ENCODE peak calls at places on chromosomes 11 and 22, in four cellular contexts. One of them, this sample, is unnamed.
A peak's percentile ranks its signal among the peaks of the same experiment; 100 is the strongest.

GRCh38 chr22:50574383-50574755 is 3.9 kb downstream of the CPT1B start:
- DNase-seq in CD4-positive, CD25-positive, alpha-beta regulatory T cell: no peak
- DNase-seq in cardiac fibroblast: no peak
- DNase-seq in fibroblast of lung: no peak
- DNase-seq in this sample: no peak

GRCh38 chr11:44286268-44286880 is 23.6 kb downstream of the ALX4 start:
- DNase-seq in CD4-positive, CD25-positive, alpha-beta regulatory T cell: peak; percentile 37
- DNase-seq in cardiac fibroblast: peak; percentile 73
- DNase-seq in fibroblast of lung: peak; percentile 57
- DNase-seq in this sample: peak; percentile 49

GRCh38 chr11:12803086-12803826 is 129.0 kb downstream of the TEAD1 start:
- DNase-seq in CD4-positive, CD25-positive, alpha-beta regulatory T cell: no peak
- DNase-seq in cardiac fibroblast: peak; percentile 41
- DNase-seq in fibroblast of lung: peak; percentile 68
- DNase-seq in this sample: no peak

GRCh38 chr11:71539017-71539416 is 1.2 kb downstream of the KRTAP5-8 start:
- DNase-seq in CD4-positive, CD25-positive, alpha-beta regulatory T cell: no peak
- DNase-seq in cardiac fibroblast: no peak
- DNase-seq in fibroblast of lung: no peak
- DNase-seq in this sample: no peak

GRCh38 chr11:17478064-17478463 is 1.4 kb upstream of the ABCC8 start:
- DNase-seq in CD4-positive, CD25-positive, alpha-beta regulatory T cell: no peak
- DNase-seq in cardiac fibroblast: no peak
- DNase-seq in fibroblast of lung: no peak
- DNase-seq in this sample: no peak

GRCh38 chr22:44271010-44271500 is 41.7 kb downstream of the SHISAL1 start:
- DNase-seq in CD4-positive, CD25-positive, alpha-beta regulatory T cell: no peak
- DNase-seq in cardiac fibroblast: no peak
- DNase-seq in fibroblast of lung: no peak
- DNase-seq in this sample: no peak

GRCh38 chr11:12723410-12724297 is 49.4 kb downstream of the TEAD1 start:
- DNase-seq in CD4-positive, CD25-positive, alpha-beta regulatory T cell: no peak
- DNase-seq in cardiac fibroblast: peak; percentile 51
- DNase-seq in fibroblast of lung: peak; percentile 41
- DNase-seq in this sample: no peak

GRCh38 chr11:45665206-45665932 is at the start of gene CHST1:
- DNase-seq in CD4-positive, CD25-positive, alpha-beta regulatory T cell: no peak
- DNase-seq in cardiac fibroblast: no peak
- DNase-seq in fibroblast of lung: no peak
- DNase-seq in this sample: peak; percentile 88

GRCh38 chr22:48677621-48678020 is 1150.1 kb downstream of the BRD1 start:
- DNase-seq in CD4-positive, CD25-positive, alpha-beta regulatory T cell: no peak
- DNase-seq in cardiac fibroblast: no peak
- DNase-seq in fibroblast of lung: no peak
- DNase-seq in this sample: peak; percentile 22

GRCh38 chr11:8068605-8069221 is 12.3 kb upstream of the TUB start:
- DNase-seq in CD4-positive, CD25-positive, alpha-beta regulatory T cell: no peak
- DNase-seq in cardiac fibroblast: peak; percentile 61
- DNase-seq in fibroblast of lung: peak; percentile 92
- DNase-seq in this sample: peak; percentile 79

GRCh38 chr11:94717667-94718066 is 50.5 kb upstream of the AMOTL1 start:
- DNase-seq in CD4-positive, CD25-positive, alpha-beta regulatory T cell: no peak
- DNase-seq in cardiac fibroblast: no peak
- DNase-seq in fibroblast of lung: no peak
- DNase-seq in this sample: no peak

GRCh38 chr11:61369372-61370348 is 7.5 kb downstream of the TMEM138 start:
- DNase-seq in CD4-positive, CD25-positive, alpha-beta regulatory T cell: no peak
- DNase-seq in cardiac fibroblast: peak; percentile 78
- DNase-seq in fibroblast of lung: peak; percentile 93
- DNase-seq in this sample: peak; percentile 80

GRCh38 chr11:27216268-27217149 is 146.5 kb downstream of the CCDC34 start:
- DNase-seq in CD4-positive, CD25-positive, alpha-beta regulatory T cell: no peak
- DNase-seq in cardiac fibroblast: peak; percentile 32
- DNase-seq in fibroblast of lung: peak; percentile 77
- DNase-seq in this sample: peak; percentile 94

GRCh38 chr11:119056397-119056999 is 507 bp downstream of the HYOU1 start:
- DNase-seq in CD4-positive, CD25-positive, alpha-beta regulatory T cell: peak; percentile 40
- DNase-seq in cardiac fibroblast: peak; percentile 7
- DNase-seq in fibroblast of lung: no peak
- DNase-seq in this sample: no peak

GRCh38 chr22:37334461-37334858 is 52.2 kb downstream of the CYTH4 start:
- DNase-seq in CD4-positive, CD25-positive, alpha-beta regulatory T cell: no peak
- DNase-seq in cardiac fibroblast: no peak
- DNase-seq in fibroblast of lung: no peak
- DNase-seq in this sample: no peak

GRCh38 chr11:13205446-13205845 is 72.1 kb upstream of the BMAL1 start:
- DNase-seq in CD4-positive, CD25-positive, alpha-beta regulatory T cell: no peak
- DNase-seq in cardiac fibroblast: no peak
- DNase-seq in fibroblast of lung: no peak
- DNase-seq in this sample: no peak

GRCh38 chr11:18701614-18702216 is 3.1 kb downstream of the TMEM86A start:
- DNase-seq in CD4-positive, CD25-positive, alpha-beta regulatory T cell: no peak
- DNase-seq in cardiac fibroblast: no peak
- DNase-seq in fibroblast of lung: no peak
- DNase-seq in this sample: no peak

GRCh38 chr22:19143967-19144400 is 467 bp downstream of the ESS2 start:
- DNase-seq in CD4-positive, CD25-positive, alpha-beta regulatory T cell: peak; percentile 39
- DNase-seq in cardiac fibroblast: peak; percentile 18
- DNase-seq in fibroblast of lung: peak; percentile 11
- DNase-seq in this sample: no peak

GRCh38 chr11:71298761-71299181 is 46.4 kb upstream of the SHANK2 start:
- DNase-seq in CD4-positive, CD25-positive, alpha-beta regulatory T cell: no peak
- DNase-seq in cardiac fibroblast: no peak
- DNase-seq in fibroblast of lung: no peak
- DNase-seq in this sample: no peak

GRCh38 chr22:22168190-22168940 is 76.2 kb upstream of the VPREB1 start:
- DNase-seq in CD4-positive, CD25-positive, alpha-beta regulatory T cell: no peak
- DNase-seq in cardiac fibroblast: peak; percentile 36
- DNase-seq in fibroblast of lung: peak; percentile 91
- DNase-seq in this sample: no peak

GRCh38 chr11:79437981-79438630 is 2.7 kb downstream of the TENM4 start:
- DNase-seq in CD4-positive, CD25-positive, alpha-beta regulatory T cell: no peak
- DNase-seq in cardiac fibroblast: peak; percentile 72
- DNase-seq in fibroblast of lung: peak; percentile 60
- DNase-seq in this sample: no peak

GRCh38 chr11:31645747-31646146 is 136.2 kb downstream of the ELP4 start:
- DNase-seq in CD4-positive, CD25-positive, alpha-beta regulatory T cell: no peak
- DNase-seq in cardiac fibroblast: peak; percentile 94
- DNase-seq in fibroblast of lung: peak; percentile 85
- DNase-seq in this sample: no peak

DNA sequence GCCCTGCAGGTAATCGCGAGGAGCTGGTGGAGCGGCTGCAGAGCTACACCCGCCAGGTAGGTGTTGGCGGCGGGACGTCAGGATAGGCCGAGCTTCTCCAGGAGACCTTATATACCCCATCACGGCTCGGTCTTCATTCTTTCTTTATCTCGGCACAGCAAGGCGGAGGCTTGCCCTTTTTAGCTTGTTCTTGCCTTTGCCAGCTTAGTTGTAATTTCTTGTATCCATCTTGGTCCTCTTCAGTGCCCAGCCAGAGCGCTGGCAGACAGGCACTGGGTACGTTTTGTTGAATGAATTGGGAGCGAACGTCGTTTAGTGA is 459 bp downstream of the SF3B2 start:
- DNase-seq in CD4-positive, CD25-positive, alpha-beta regulatory T cell: no peak
- DNase-seq in cardiac fibroblast: no peak
- DNase-seq in fibroblast of lung: no peak
- DNase-seq in this sample: no peak
- H3K4me3 ChIP-seq in CD4-positive, CD25-positive, alpha-beta regulatory T cell: peak overlapping the region; percentile 88
- H3K4me3 ChIP-seq in cardiac fibroblast: peak overlapping the region; percentile 92
- H3K4me3 ChIP-seq in fibroblast of lung: peak overlapping the region; percentile 85
- H3K4me3 ChIP-seq in this sample: peak overlapping the region; percentile 72

DNA sequence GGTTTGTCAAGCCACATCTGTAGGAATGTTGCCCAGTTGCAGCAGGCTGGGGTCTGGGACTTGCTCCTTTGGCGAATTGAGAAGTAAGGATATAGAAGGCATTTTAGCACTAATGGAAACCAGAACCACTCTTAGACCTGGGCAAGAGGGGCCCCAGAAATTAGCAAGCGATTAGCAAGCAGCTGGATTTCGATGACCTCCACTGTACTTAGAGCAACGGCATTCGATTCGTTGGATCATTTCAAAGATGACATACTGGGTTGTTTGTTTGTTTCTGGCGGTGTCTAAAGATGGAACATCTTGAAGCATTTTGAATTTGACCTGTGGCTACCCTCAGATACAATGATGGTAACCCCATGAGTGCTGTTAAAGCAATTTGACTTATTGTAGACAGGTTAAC is 1.2 kb upstream of the CDPF1 start:
- DNase-seq in CD4-positive, CD25-positive, alpha-beta regulatory T cell: no peak
- DNase-seq in cardiac fibroblast: no peak
- DNase-seq in fibroblast of lung: no peak
- DNase-seq in this sample: no peak
- H3K4me3 ChIP-seq in CD4-positive, CD25-positive, alpha-beta regulatory T cell: peak overlapping the region; percentile 48
- H3K4me3 ChIP-seq in cardiac fibroblast: no peak overlapping the region
- H3K4me3 ChIP-seq in fibroblast of lung: peak overlapping the region; percentile 87
- H3K4me3 ChIP-seq in this sample: peak overlapping the region; percentile 60

GRCh38 chr11:93017821-93018690 is 48.6 kb downstream of the MTNR1B start:
- DNase-seq in CD4-positive, CD25-positive, alpha-beta regulatory T cell: no peak
- DNase-seq in cardiac fibroblast: peak; percentile 59
- DNase-seq in fibroblast of lung: peak; percentile 28
- DNase-seq in this sample: no peak

GRCh38 chr11:93025558-93026255 is 56.3 kb downstream of the MTNR1B start:
- DNase-seq in CD4-positive, CD25-positive, alpha-beta regulatory T cell: no peak
- DNase-seq in cardiac fibroblast: no peak
- DNase-seq in fibroblast of lung: no peak
- DNase-seq in this sample: no peak

GRCh38 chr11:93016595-93016994 is 47.1 kb downstream of the MTNR1B start:
- DNase-seq in CD4-positive, CD25-positive, alpha-beta regulatory T cell: no peak
- DNase-seq in cardiac fibroblast: no peak
- DNase-seq in fibroblast of lung: no peak
- DNase-seq in this sample: no peak

GRCh38 chr11:93024376-93024775 is 54.9 kb downstream of the MTNR1B start:
- DNase-seq in CD4-positive, CD25-positive, alpha-beta regulatory T cell: no peak
- DNase-seq in cardiac fibroblast: peak; percentile 25
- DNase-seq in fibroblast of lung: peak; percentile 20
- DNase-seq in this sample: no peak

GRCh38 chr11:93020248-93021088 is 51.0 kb downstream of the MTNR1B start:
- DNase-seq in CD4-positive, CD25-positive, alpha-beta regulatory T cell: no peak
- DNase-seq in cardiac fibroblast: peak; percentile 81
- DNase-seq in fibroblast of lung: peak; percentile 91
- DNase-seq in this sample: no peak
- H3K4me3 ChIP-seq in CD4-positive, CD25-positive, alpha-beta regulatory T cell: no peak overlapping the region
- H3K4me3 ChIP-seq in cardiac fibroblast: peak overlapping the region; percentile 2
- H3K4me3 ChIP-seq in fibroblast of lung: no peak overlapping the region
- H3K4me3 ChIP-seq in this sample: no peak overlapping the region

DNA sequence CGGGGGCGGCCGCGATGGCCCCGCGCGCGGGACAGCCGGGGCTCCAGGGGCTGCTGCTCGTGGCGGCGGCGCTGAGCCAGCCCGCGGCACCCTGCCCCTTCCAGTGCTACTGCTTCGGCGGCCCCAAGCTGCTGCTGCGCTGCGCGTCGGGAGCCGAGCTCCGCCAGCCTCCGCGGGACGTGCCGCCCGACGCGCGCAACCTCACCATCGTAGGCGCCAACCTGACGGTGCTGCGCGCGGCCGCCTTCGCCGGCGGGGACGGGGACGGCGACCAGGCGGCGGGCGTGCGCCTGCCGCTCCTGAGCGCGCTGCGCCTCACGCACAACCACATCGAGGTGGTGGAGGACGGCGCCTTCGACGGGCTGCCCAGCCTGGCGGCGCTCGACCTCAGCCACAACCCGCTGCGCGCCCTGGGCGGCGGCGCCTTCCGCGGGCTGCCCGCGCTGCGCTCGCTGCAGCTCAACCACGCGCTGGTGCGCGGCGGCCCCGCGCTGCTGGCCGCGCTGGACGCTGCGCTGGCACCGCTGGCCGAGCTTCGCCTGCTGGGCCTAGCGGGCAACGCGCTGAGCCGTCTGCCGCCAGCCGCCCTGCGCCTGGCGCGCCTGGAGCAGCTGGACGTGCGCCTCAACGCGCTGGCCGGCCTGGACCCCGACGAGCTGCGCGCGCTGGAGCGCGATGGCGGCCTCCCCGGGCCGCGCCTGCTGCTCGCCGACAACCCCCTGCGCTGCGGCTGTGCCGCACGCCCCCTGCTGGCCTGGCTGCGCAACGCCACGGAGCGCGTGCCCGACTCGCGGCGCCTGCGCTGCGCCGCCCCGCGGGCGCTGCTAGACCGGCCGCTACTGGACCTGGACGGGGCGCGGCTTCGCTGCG is 697 bp downstream of the TPBGL start:
- DNase-seq in CD4-positive, CD25-positive, alpha-beta regulatory T cell: peak; percentile 84
- DNase-seq in cardiac fibroblast: peak; percentile 80
- DNase-seq in fibroblast of lung: peak; percentile 77
- DNase-seq in this sample: peak; percentile 94
- H3K4me3 ChIP-seq in CD4-positive, CD25-positive, alpha-beta regulatory T cell: no peak overlapping the region
- H3K4me3 ChIP-seq in cardiac fibroblast: peak overlapping the region; percentile 43
- H3K4me3 ChIP-seq in fibroblast of lung: peak overlapping the region; percentile 49
- H3K4me3 ChIP-seq in this sample: peak overlapping the region; percentile 34

GRCh38 chr11:129364143-129364654 is 11.4 kb upstream of the BARX2 start:
- DNase-seq in CD4-positive, CD25-positive, alpha-beta regulatory T cell: peak; percentile 62
- DNase-seq in cardiac fibroblast: peak; percentile 88
- DNase-seq in fibroblast of lung: peak; percentile 84
- DNase-seq in this sample: peak; percentile 87
- H3K4me3 ChIP-seq in CD4-positive, CD25-positive, alpha-beta regulatory T cell: no peak overlapping the region
- H3K4me3 ChIP-seq in cardiac fibroblast: no peak overlapping the region
- H3K4me3 ChIP-seq in fibroblast of lung: no peak overlapping the region
- H3K4me3 ChIP-seq in this sample: no peak overlapping the region

GRCh38 chr11:130428692-130429681 is 578 bp upstream of the ADAMTS8 start:
- DNase-seq in CD4-positive, CD25-positive, alpha-beta regulatory T cell: no peak
- DNase-seq in cardiac fibroblast: no peak
- DNase-seq in fibroblast of lung: peak; percentile 6
- DNase-seq in this sample: no peak
- H3K4me3 ChIP-seq in CD4-positive, CD25-positive, alpha-beta regulatory T cell: no peak overlapping the region
- H3K4me3 ChIP-seq in cardiac fibroblast: peak overlapping the region; percentile 30
- H3K4me3 ChIP-seq in fibroblast of lung: peak overlapping the region; percentile 60
- H3K4me3 ChIP-seq in this sample: peak overlapping the region; percentile 64

GRCh38 chr11:589798-590197 is 13.5 kb downstream of the PHRF1 start:
- DNase-seq in CD4-positive, CD25-positive, alpha-beta regulatory T cell: no peak
- DNase-seq in cardiac fibroblast: no peak
- DNase-seq in fibroblast of lung: no peak
- DNase-seq in this sample: no peak

GRCh38 chr11:584287-584686 is 8.0 kb downstream of the PHRF1 start:
- DNase-seq in CD4-positive, CD25-positive, alpha-beta regulatory T cell: no peak
- DNase-seq in cardiac fibroblast: no peak
- DNase-seq in fibroblast of lung: no peak
- DNase-seq in this sample: no peak

GRCh38 chr11:586376-587316 is 10.4 kb downstream of the PHRF1 start:
- DNase-seq in CD4-positive, CD25-positive, alpha-beta regulatory T cell: no peak
- DNase-seq in cardiac fibroblast: no peak
- DNase-seq in fibroblast of lung: no peak
- DNase-seq in this sample: no peak

GRCh38 chr11:587978-588380 is 11.7 kb downstream of the PHRF1 start:
- DNase-seq in CD4-positive, CD25-positive, alpha-beta regulatory T cell: peak; percentile 70
- DNase-seq in cardiac fibroblast: peak; percentile 86
- DNase-seq in fibroblast of lung: peak; percentile 86
- DNase-seq in this sample: peak; percentile 32

DNA sequence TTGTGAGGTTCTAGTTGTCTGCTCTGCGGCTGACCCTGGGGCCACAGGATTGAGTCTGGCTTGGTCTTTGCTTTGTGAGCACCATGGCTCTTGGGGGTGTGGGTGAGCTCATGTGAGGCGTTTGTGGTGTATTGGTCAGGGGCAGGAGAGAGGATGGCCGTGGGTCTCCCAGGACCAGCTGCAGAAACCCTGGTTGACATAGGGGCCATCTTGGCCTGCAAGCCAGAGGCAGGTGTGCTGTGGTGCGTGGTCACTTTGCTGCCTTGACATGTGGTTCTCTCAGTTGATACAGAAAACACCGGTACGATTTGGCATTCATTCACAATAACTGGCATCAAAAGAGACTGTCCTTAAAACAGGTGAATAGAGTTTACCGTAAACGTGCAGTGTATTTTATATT is 11.3 kb downstream of the PHRF1 start:
- DNase-seq in CD4-positive, CD25-positive, alpha-beta regulatory T cell: no peak
- DNase-seq in cardiac fibroblast: no peak
- DNase-seq in fibroblast of lung: no peak
- DNase-seq in this sample: no peak
- H3K4me3 ChIP-seq in CD4-positive, CD25-positive, alpha-beta regulatory T cell: no peak overlapping the region
- H3K4me3 ChIP-seq in cardiac fibroblast: no peak overlapping the region
- H3K4me3 ChIP-seq in fibroblast of lung: no peak overlapping the region
- H3K4me3 ChIP-seq in this sample: no peak overlapping the region